ENCODE peak calls at places on chromosomes 2 and 18, in eight cellular contexts. F, W, X, P, R, V, C and U are unnamed samples.

GRCh38 chr2:6957910-6958615 is 40.9 kb downstream of the RNF144A start:
- DNase-seq in W (no peak), F (no peak), X (no peak), R (no peak), V (peak; percentile 60), C (peak; percentile 77), P (no peak), U (no peak)

GRCh38 chr2:37582911-37583310 is 88.5 kb downstream of the CDC42EP3 start:
- DNase-seq in P (no peak), X (no peak), R (no peak), W (no peak), F (no peak), V (no peak), C (no peak), U (no peak)

GRCh38 chr2:133718688-133719201 is 150.5 kb upstream of the NCKAP5 start:
- DNase-seq in F (peak; percentile 68), V (peak; percentile 31), P (peak; percentile 26), X (no peak), R (no peak), W (no peak), C (peak; percentile 63), U (peak; percentile 66)

GRCh38 chr2:8626572-8626971 is 55.3 kb upstream of the ID2 start:
- DNase-seq in V (no peak), R (no peak), X (no peak), F (no peak), P (no peak), C (no peak), W (peak; percentile 17), U (no peak)

GRCh38 chr2:188382107-188382506 is 90.4 kb downstream of the GULP1 start:
- DNase-seq in F (no peak), C (no peak), V (no peak), X (no peak), R (no peak), P (no peak), W (no peak), U (no peak)

GRCh38 chr2:38409136-38409903 is 32.2 kb upstream of the ATL2 start:
- DNase-seq in F (peak; percentile 63), V (peak; percentile 65), X (peak; percentile 63), P (no peak), W (peak; percentile 66), C (no peak), R (no peak), U (no peak)

GRCh38 chr18:59918320-59918755 is 18.5 kb downstream of the PMAIP1 start:
- DNase-seq in V (peak; percentile 52), F (peak; percentile 74), C (peak; percentile 74), P (no peak), X (peak; percentile 35), W (peak; percentile 71), R (no peak), U (no peak)

GRCh38 chr2:69366-70344 is 23.4 kb upstream of the FAM110C start:
- DNase-seq in P (no peak), X (peak; percentile 64), R (no peak), C (no peak), F (peak; percentile 60), V (no peak), W (no peak), U (no peak)

GRCh38 chr2:170362895-170363582 is 185.1 kb downstream of the MYO3B start:
- DNase-seq in W (no peak), C (no peak), P (no peak), X (no peak), V (no peak), F (no peak), R (no peak), U (no peak)

GRCh38 chr2:33022989-33023731 is 76.4 kb downstream of the LTBP1 start:
- DNase-seq in F (peak; percentile 84), X (no peak), W (no peak), C (no peak), V (no peak), P (peak; percentile 47), R (no peak), U (peak; percentile 38)

GRCh38 chr2:133635115-133635514 is 66.9 kb upstream of the NCKAP5 start:
- DNase-seq in P (no peak), W (no peak), R (no peak), V (no peak), C (no peak), F (no peak), X (no peak), U (no peak)

GRCh38 chr18:61851940-61852451 is 40.8 kb downstream of the RNF152 start:
- DNase-seq in W (no peak), P (no peak), X (no peak), R (no peak), V (no peak), C (no peak), F (peak; percentile 15), U (no peak)

GRCh38 chr2:170324640-170325046 is 146.7 kb downstream of the MYO3B start:
- DNase-seq in R (no peak), P (no peak), F (peak; percentile 39), V (peak; percentile 30), W (no peak), X (peak; percentile 26), C (peak; percentile 24), U (no peak)

GRCh38 chr2:152054593-152054992 is 44.3 kb downstream of the CACNB4 start:
- DNase-seq in C (no peak), R (no peak), W (no peak), F (peak; percentile 66), X (no peak), V (no peak), P (no peak), U (peak; percentile 57)

GRCh38 chr2:42053482-42053790 is 5.6 kb downstream of the PKDCC start:
- DNase-seq in C (no peak), X (no peak), W (no peak), V (no peak), F (no peak), R (no peak), P (no peak), U (no peak)

GRCh38 chr2:42055573-42056514 is 8.0 kb downstream of the PKDCC start:
- DNase-seq in R (no peak), W (no peak), X (peak; percentile 62), P (no peak), V (no peak), C (no peak), F (no peak), U (no peak)

GRCh38 chr2:42052702-42053481 is 5.1 kb downstream of the PKDCC start:
- DNase-seq in P (no peak), F (no peak), V (no peak), C (no peak), R (no peak), X (no peak), W (no peak), U (no peak)

GRCh38 chr2:42054657-42055430 is 7.0 kb downstream of the PKDCC start:
- DNase-seq in C (no peak), F (no peak), X (peak; percentile 39), P (no peak), R (no peak), W (no peak), V (no peak), U (no peak)

GRCh38 chr2:42053791-42054656 is 6.2 kb downstream of the PKDCC start:
- DNase-seq in X (no peak), V (no peak), F (no peak), R (peak; percentile 47), P (no peak), C (no peak), W (no peak), U (no peak)
- H3K4me3 ChIP-seq in X (no peak overlapping the region), V (no peak overlapping the region), F (no peak overlapping the region), R (peak overlapping the region; percentile 91), P (no peak overlapping the region), C (no peak overlapping the region), W (no peak overlapping the region), U (no peak overlapping the region)

GRCh38 chr18:76518543-76519155 is 23.6 kb upstream of the ZNF516 start:
- DNase-seq in C (no peak), V (peak; percentile 60), F (no peak), P (no peak), X (no peak), R (no peak), W (peak; percentile 59), U (no peak)
- TF ChIP-seq CTCF in C (no peak), V (no peak), F (no peak), P (no peak), X (no peak), R (no peak), W (no peak), U (no peak)

DNA sequence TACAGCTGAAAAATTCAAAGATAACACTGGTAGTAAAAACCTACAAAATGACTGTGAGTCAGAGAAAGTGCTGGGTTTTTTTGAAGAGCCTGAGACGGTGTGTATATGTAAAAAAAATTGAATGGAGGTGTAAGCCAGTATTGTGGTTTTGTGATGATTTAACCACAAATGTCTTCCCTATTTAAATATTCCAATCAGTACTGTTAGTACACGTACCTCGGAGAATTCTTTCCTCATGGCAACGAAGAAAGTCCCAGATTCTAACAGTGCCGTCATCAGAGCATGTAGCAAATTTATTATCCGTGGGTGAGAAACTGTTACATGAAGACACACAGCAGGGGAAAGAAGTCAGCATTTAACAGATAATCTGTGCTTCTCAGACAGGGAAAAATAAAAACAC is 48.1 kb downstream of the WDR33 start:
- DNase-seq in P (no peak), R (no peak), F (peak; percentile 70), C (no peak), W (no peak), X (no peak), V (no peak), U (no peak)
- H3K36me3 ChIP-seq in P (no peaks in the 10 kb centered on the region), R (peaks cover 39% of the 10 kb centered on the region), F (peaks cover 38% of the 10 kb centered on the region), C (peaks cover 26% of the 10 kb centered on the region), W (peaks cover 87% of the 10 kb centered on the region), X (peaks cover 93% of the 10 kb centered on the region), V (peaks cover 64% of the 10 kb centered on the region), U (peaks cover 2% of the 10 kb centered on the region)

DNA sequence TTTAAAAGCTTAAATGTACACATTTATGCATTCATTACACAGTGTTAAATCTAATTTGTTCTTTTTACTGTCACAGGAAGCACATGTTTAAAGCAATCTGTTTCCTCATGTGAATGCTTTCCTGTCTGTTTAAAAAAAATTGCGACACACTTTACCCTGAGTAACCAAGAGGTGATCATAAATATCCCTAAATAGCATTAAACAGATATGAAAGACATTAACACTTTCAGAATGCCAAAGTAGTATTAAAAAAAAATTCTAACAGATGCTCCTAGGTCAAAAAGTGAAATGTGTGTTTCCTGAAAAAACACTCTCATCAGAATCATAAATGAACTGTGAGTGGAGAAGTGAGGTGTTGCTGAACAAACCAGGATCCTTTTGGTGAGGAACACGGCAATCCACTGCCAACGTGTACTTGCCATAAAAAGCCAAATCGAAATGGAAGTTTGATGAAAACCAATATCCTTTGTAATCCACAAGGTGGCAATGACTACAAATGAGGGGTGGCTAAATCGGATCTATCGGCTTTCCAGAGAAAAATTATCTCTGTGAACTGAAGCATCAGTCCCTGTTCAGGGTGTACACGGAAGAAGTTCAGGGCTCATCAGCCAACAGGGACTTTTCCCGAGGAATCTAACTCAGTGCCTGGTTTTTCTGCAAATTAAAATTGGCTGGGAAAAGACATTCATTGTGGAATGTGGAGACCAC is 248.9 kb downstream of the TCF4 start:
- DNase-seq in P (no peak), F (no peak), C (no peak), V (no peak), W (no peak), R (no peak), X (no peak), U (no peak)
- H3K4me3 ChIP-seq in P (no peak overlapping the region), F (no peak overlapping the region), C (peak overlapping the region; percentile 11), V (no peak overlapping the region), W (no peak overlapping the region), R (no peak overlapping the region), X (no peak overlapping the region), U (no peak overlapping the region)